ENCODE peak calls at places on chromosomes 5 and 9, in five cellular contexts. U is hypothalamus; G is foreskin keratinocyte; T is H7; O is stimulated activated CD4-positive, alpha-beta T cell treated with anti-CD3 and anti-CD28 coated beads, Interleukin-12 subunit alpha, Interleukin-12 subunit beta, amount 100 ng/mL, for 4 hours. W is an unnamed sample.

GRCh38 chr9:86948153-86948929 is 1.0 kb upstream of the GAS1 start:
- DNase-seq in G (peak; percentile 54), O (peak; percentile 69), U (peak; percentile 61), T (peak; percentile 79), W (peak; percentile 86)

GRCh38 chr5:181203093-181203711 is 1.8 kb downstream of the TRIM7 start:
- DNase-seq in O (no peak), T (no peak), G (no peak), U (no peak), W (no peak)

GRCh38 chr5:160169326-160169725 is 50.1 kb upstream of the PWWP2A start:
- DNase-seq in G (peak; percentile 53), O (no peak), T (no peak), U (no peak), W (no peak)

GRCh38 chr5:73545403-73545779 is 20.0 kb downstream of the ANKRA2 start:
- DNase-seq in U (no peak), O (no peak), T (no peak), G (no peak), W (no peak)

GRCh38 chr9:127963359-127964064 is 17.3 kb downstream of the EEIG1 start:
- DNase-seq in T (peak; percentile 76), O (no peak), U (no peak), G (no peak), W (no peak)

GRCh38 chr5:32505718-32506117 is 61.2 kb upstream of the ZFR start:
- DNase-seq in G (peak; percentile 59), U (no peak), O (no peak), T (no peak), W (no peak)

GRCh38 chr5:33309076-33309475 is 131.7 kb upstream of the TARS1 start:
- DNase-seq in O (no peak), G (no peak), T (no peak), U (no peak), W (no peak)

GRCh38 chr5:62742214-62742613 is 163.6 kb downstream of the LRRC70 start:
- DNase-seq in U (no peak), G (no peak), O (no peak), T (no peak), W (no peak)

W was measured in cerebellar cortex.